ENCODE peak calls at places on chromosomes 5 and 9, in seven cellular contexts. One of them, this sample, is unnamed.

GRCh38 chr5:66796306-66797292 is 200.4 kb downstream of the MAST4 start:
- DNase-seq in HCT116: no peak
- DNase-seq in GM12878: no peak
- DNase-seq in Panc1: no peak
- DNase-seq in prostate gland: no peak
- DNase-seq in endothelial cell of umbilical vein: no peak
- DNase-seq in GM12892: no peak
- DNase-seq in this sample: no peak

GRCh38 chr5:140806834-140807775 is at the start of gene PCDHA4:
- DNase-seq in HCT116: no peak
- DNase-seq in GM12892: no peak
- DNase-seq in GM12878: no peak
- DNase-seq in prostate gland: no peak
- DNase-seq in endothelial cell of umbilical vein: peak
- DNase-seq in Panc1: no peak
- DNase-seq in this sample: no peak

GRCh38 chr9:123832176-123832575 is 97.8 kb downstream of the DENND1A start:
- DNase-seq in prostate gland: no peak
- DNase-seq in GM12878: no peak
- DNase-seq in HCT116: no peak
- DNase-seq in GM12892: no peak
- DNase-seq in Panc1: no peak
- DNase-seq in endothelial cell of umbilical vein: no peak
- DNase-seq in this sample: no peak

GRCh38 chr9:7879551-7880245 is 80.1 kb upstream of the DMAC1 start:
- DNase-seq in Panc1: no peak
- DNase-seq in GM12892: no peak
- DNase-seq in GM12878: no peak
- DNase-seq in endothelial cell of umbilical vein: no peak
- DNase-seq in HCT116: no peak
- DNase-seq in prostate gland: no peak
- DNase-seq in this sample: no peak

GRCh38 chr9:136155576-136155975 is 36.9 kb upstream of the TMEM250 start:
- DNase-seq in Panc1: no peak
- DNase-seq in endothelial cell of umbilical vein: no peak
- DNase-seq in prostate gland: no peak
- DNase-seq in HCT116: no peak
- DNase-seq in GM12892: no peak
- DNase-seq in GM12878: no peak
- DNase-seq in this sample: no peak

GRCh38 chr9:136353757-136354488 is 9.6 kb downstream of the DNLZ start:
- DNase-seq in endothelial cell of umbilical vein: no peak
- DNase-seq in HCT116: no peak
- DNase-seq in GM12878: no peak
- DNase-seq in Panc1: no peak
- DNase-seq in GM12892: no peak
- DNase-seq in prostate gland: no peak
- DNase-seq in this sample: no peak

GRCh38 chr5:3194684-3195083 is 400.9 kb upstream of the IRX1 start:
- DNase-seq in GM12892: no peak
- DNase-seq in Panc1: no peak
- DNase-seq in GM12878: no peak
- DNase-seq in endothelial cell of umbilical vein: no peak
- DNase-seq in HCT116: no peak
- DNase-seq in prostate gland: no peak
- DNase-seq in this sample: no peak

GRCh38 chr5:57501414-57502321 is 19.1 kb upstream of the ACTBL2 start:
- DNase-seq in GM12892: no peak
- DNase-seq in HCT116: no peak
- DNase-seq in endothelial cell of umbilical vein: peak
- DNase-seq in GM12878: no peak
- DNase-seq in Panc1: no peak
- DNase-seq in prostate gland: no peak
- DNase-seq in this sample: no peak

GRCh38 chr5:140109050-140109817 is 4.7 kb upstream of the PURA start:
- DNase-seq in prostate gland: no peak
- DNase-seq in HCT116: no peak
- DNase-seq in Panc1: no peak
- DNase-seq in GM12878: no peak
- DNase-seq in GM12892: no peak
- DNase-seq in endothelial cell of umbilical vein: no peak
- DNase-seq in this sample: no peak

DNA sequence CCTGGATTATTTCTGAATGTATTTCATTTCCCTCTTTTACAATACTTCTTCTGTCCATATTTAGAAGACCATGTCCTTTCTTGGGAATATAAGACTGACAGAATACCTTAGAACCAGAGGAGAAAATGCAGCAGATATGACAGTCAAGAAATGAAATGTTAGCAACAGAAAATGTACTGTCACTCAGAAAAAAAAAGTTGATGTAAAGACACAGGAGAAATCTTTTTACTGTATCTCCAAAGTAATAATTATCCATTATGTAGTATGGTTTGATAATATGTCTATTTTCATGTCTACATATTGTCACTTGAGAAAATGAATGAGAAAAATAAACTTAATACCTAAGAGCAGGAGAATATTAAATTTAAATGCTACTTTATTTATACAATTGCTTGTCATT is 652.1 kb downstream of the GABRG2 start:
- DNase-seq in GM12892: no peak
- DNase-seq in GM12878: no peak
- DNase-seq in endothelial cell of umbilical vein: no peak
- DNase-seq in HCT116: no peak
- DNase-seq in prostate gland: no peak
- DNase-seq in Panc1: no peak
- DNase-seq in this sample: no peak
- TF ChIP-seq POLR2AphosphoS5 in GM12892: no peak
- TF ChIP-seq POLR2AphosphoS5 in GM12878: no peak
- TF ChIP-seq POLR2AphosphoS5 in endothelial cell of umbilical vein: no peak
- TF ChIP-seq POLR2AphosphoS5 in HCT116: no peak
- TF ChIP-seq POLR2AphosphoS5 in prostate gland: no peak
- TF ChIP-seq POLR2AphosphoS5 in Panc1: no peak
- TF ChIP-seq POLR2AphosphoS5 in this sample: no peak

GRCh38 chr9:35604578-35605335 is at the start of gene TESK1:
- DNase-seq in GM12878: no peak
- DNase-seq in endothelial cell of umbilical vein: peak
- DNase-seq in prostate gland: peak
- DNase-seq in HCT116: peak
- DNase-seq in Panc1: peak
- DNase-seq in GM12892: peak
- DNase-seq in this sample: peak
- TF ChIP-seq POLR2AphosphoS5 in GM12878: no peak
- TF ChIP-seq POLR2AphosphoS5 in endothelial cell of umbilical vein: no peak
- TF ChIP-seq POLR2AphosphoS5 in prostate gland: peak
- TF ChIP-seq POLR2AphosphoS5 in HCT116: no peak
- TF ChIP-seq POLR2AphosphoS5 in Panc1: peak
- TF ChIP-seq POLR2AphosphoS5 in GM12892: no peak
- TF ChIP-seq POLR2AphosphoS5 in this sample: no peak

DNA sequence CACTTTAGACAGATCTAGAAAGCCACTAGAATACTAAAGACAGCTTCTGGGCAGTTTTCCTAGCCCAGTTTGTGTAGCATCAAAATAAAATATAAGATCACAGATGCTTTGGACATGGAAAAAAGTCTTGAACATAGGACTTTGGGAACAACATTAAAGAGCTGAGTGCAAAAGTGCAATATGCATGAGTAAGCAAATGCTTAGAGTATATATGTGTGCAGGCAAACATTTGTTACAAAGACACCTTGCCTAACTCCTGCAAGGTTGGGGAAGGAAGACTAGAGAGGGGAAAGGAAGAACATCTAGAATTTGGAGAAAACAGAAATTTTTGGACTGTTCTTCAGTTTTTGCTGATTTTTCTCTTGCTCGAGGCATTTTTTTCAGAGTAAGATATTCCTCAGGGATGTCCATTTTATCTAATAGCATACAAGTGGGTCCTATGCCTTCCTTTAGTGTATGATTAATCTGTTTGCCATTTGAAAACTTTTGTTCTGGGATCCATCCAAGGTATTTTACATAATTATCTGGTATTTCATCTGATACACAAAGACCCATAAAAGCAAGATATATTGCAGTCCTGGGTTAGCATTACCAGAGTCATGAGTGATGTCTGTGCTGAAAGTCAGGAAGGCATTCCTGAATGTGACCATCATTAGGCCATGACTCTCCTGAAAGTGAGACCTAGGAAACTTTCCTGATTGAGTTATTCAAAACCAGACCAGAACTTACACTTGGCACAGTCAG is 142.0 kb upstream of the RGMB start:
- DNase-seq in endothelial cell of umbilical vein: no peak
- DNase-seq in prostate gland: no peak
- DNase-seq in GM12878: no peak
- DNase-seq in GM12892: no peak
- DNase-seq in HCT116: no peak
- DNase-seq in Panc1: no peak
- DNase-seq in this sample: no peak
- TF ChIP-seq POLR2AphosphoS5 in endothelial cell of umbilical vein: no peak
- TF ChIP-seq POLR2AphosphoS5 in prostate gland: no peak
- TF ChIP-seq POLR2AphosphoS5 in GM12878: no peak
- TF ChIP-seq POLR2AphosphoS5 in GM12892: no peak
- TF ChIP-seq POLR2AphosphoS5 in HCT116: no peak
- TF ChIP-seq POLR2AphosphoS5 in Panc1: no peak
- TF ChIP-seq POLR2AphosphoS5 in this sample: no peak

DNA sequence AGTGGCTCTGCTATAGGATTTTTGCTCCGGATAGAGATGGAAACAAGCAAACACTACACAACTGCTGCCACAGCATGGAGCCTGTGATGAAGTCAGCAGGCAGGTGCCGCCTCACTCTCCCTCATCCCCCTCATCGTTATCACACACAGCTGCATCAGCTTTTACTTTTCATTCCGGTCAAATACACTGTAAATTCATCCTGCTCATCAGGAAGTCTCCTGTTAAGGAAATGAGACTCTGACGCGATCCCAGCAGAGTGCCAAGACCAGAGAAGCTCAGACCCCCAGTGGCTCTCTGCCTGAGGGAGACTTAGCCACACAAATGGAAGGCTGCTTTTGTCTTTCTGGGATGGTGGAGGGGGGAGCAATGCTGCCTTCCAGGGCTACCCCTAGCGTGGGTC is 270.2 kb downstream of the ELAVL2 start:
- DNase-seq in endothelial cell of umbilical vein: no peak
- DNase-seq in GM12878: no peak
- DNase-seq in GM12892: no peak
- DNase-seq in prostate gland: no peak
- DNase-seq in HCT116: no peak
- DNase-seq in Panc1: no peak
- DNase-seq in this sample: no peak
- TF ChIP-seq POLR2AphosphoS5 in endothelial cell of umbilical vein: no peak
- TF ChIP-seq POLR2AphosphoS5 in GM12878: no peak
- TF ChIP-seq POLR2AphosphoS5 in GM12892: no peak
- TF ChIP-seq POLR2AphosphoS5 in prostate gland: no peak
- TF ChIP-seq POLR2AphosphoS5 in HCT116: no peak
- TF ChIP-seq POLR2AphosphoS5 in Panc1: no peak
- TF ChIP-seq POLR2AphosphoS5 in this sample: no peak

GRCh38 chr5:72123764-72124163 is 16.5 kb downstream of the MAP1B start:
- DNase-seq in prostate gland: no peak
- DNase-seq in HCT116: no peak
- DNase-seq in endothelial cell of umbilical vein: no peak
- DNase-seq in Panc1: no peak
- DNase-seq in GM12878: no peak
- DNase-seq in GM12892: no peak
- DNase-seq in this sample: no peak

GRCh38 chr5:72121753-72122445 is 14.6 kb downstream of the MAP1B start:
- DNase-seq in prostate gland: no peak
- DNase-seq in HCT116: no peak
- DNase-seq in GM12878: no peak
- DNase-seq in GM12892: no peak
- DNase-seq in endothelial cell of umbilical vein: no peak
- DNase-seq in Panc1: no peak
- DNase-seq in this sample: no peak

GRCh38 chr5:72125271-72125670 is 18.0 kb downstream of the MAP1B start:
- DNase-seq in prostate gland: no peak
- DNase-seq in HCT116: no peak
- DNase-seq in GM12892: no peak
- DNase-seq in Panc1: no peak
- DNase-seq in endothelial cell of umbilical vein: no peak
- DNase-seq in GM12878: no peak
- DNase-seq in this sample: no peak

GRCh38 chr5:72121052-72121451 is 13.8 kb downstream of the MAP1B start:
- DNase-seq in GM12878: no peak
- DNase-seq in HCT116: no peak
- DNase-seq in Panc1: no peak
- DNase-seq in prostate gland: no peak
- DNase-seq in endothelial cell of umbilical vein: no peak
- DNase-seq in GM12892: no peak
- DNase-seq in this sample: no peak

GRCh38 chr5:72122619-72123018 is 15.3 kb downstream of the MAP1B start:
- DNase-seq in HCT116: no peak
- DNase-seq in GM12892: no peak
- DNase-seq in endothelial cell of umbilical vein: no peak
- DNase-seq in prostate gland: no peak
- DNase-seq in Panc1: no peak
- DNase-seq in GM12878: no peak
- DNase-seq in this sample: no peak
- TF ChIP-seq POLR2AphosphoS5 in HCT116: no peak
- TF ChIP-seq POLR2AphosphoS5 in GM12892: no peak
- TF ChIP-seq POLR2AphosphoS5 in endothelial cell of umbilical vein: no peak
- TF ChIP-seq POLR2AphosphoS5 in prostate gland: no peak
- TF ChIP-seq POLR2AphosphoS5 in Panc1: no peak
- TF ChIP-seq POLR2AphosphoS5 in GM12878: no peak
- TF ChIP-seq POLR2AphosphoS5 in this sample: no peak

DNA sequence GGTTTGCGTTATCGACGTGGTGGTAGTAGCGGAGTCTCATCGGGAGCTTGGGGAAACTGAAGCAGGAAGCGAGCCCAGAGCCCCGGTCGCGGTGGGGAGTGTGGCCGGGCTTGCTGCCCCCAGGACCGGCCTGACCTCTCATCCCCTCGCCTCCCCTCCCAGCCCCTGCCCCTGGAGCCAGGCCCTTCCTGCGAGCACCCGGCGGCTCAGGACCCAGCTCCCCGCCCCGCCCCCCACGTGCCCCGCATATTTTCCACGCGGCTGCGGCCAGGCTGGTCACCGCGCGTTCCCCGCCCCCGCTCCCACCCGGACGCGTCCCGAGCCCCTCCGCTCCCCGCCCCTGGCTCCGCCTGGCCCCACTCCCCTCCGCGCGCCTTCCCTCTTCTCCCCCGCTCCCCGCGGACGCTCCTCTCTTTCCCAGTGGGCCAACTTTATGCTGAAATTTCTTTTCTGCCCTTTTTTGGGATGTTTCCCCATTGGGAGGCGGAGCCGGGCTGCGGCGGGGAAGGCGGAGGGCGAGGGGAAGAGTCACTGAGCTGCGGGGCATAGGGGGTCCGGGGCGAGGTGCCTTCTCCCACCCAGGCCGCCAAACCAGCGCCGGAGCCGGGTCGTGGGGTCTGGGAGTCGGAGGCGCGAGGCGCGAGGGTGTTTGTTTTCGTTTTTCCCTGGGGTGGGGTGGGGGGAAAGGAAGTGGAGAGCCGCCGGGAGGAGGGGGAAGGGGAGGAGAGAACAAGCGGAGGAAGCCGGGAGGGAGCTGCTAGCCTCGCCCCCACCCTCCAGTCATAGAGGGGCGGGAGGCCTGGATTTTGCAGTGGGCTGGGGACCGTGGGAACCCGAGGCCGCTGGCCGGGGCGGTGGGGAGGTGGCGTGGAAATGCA is 961 bp upstream of the TPM2 start:
- DNase-seq in GM12878: no peak
- DNase-seq in GM12892: peak
- DNase-seq in Panc1: no peak
- DNase-seq in endothelial cell of umbilical vein: peak
- DNase-seq in prostate gland: peak
- DNase-seq in HCT116: no peak
- DNase-seq in this sample: peak
- TF ChIP-seq POLR2AphosphoS5 in GM12878: no peak
- TF ChIP-seq POLR2AphosphoS5 in GM12892: no peak
- TF ChIP-seq POLR2AphosphoS5 in Panc1: no peak
- TF ChIP-seq POLR2AphosphoS5 in endothelial cell of umbilical vein: no peak
- TF ChIP-seq POLR2AphosphoS5 in prostate gland: peak
- TF ChIP-seq POLR2AphosphoS5 in HCT116: peak
- TF ChIP-seq POLR2AphosphoS5 in this sample: peak

This sample was measured in stomach.